ENCODE peak calls at places on chromosomes 12 and 14, in six cellular contexts. One of them, this sample, is unnamed.

GRCh38 chr14:103973354-103973753 is 31.0 kb upstream of the RD3L start:
- DNase-seq in pancreas: no peak
- DNase-seq in neural progenitor cell: no peak
- DNase-seq in GM12865: no peak
- DNase-seq in fibroblast of pulmonary artery: no peak
- DNase-seq in fibroblast of the aortic adventitia: no peak
- DNase-seq in this sample: no peak

GRCh38 chr12:15608406-15608805 is 180.8 kb downstream of the EPS8 start:
- DNase-seq in pancreas: no peak
- DNase-seq in neural progenitor cell: no peak
- DNase-seq in GM12865: no peak
- DNase-seq in fibroblast of pulmonary artery: no peak
- DNase-seq in fibroblast of the aortic adventitia: no peak
- DNase-seq in this sample: no peak

GRCh38 chr12:32322354-32322753 is 77.0 kb upstream of the FGD4 start:
- DNase-seq in pancreas: no peak
- DNase-seq in neural progenitor cell: peak; percentile 16
- DNase-seq in GM12865: no peak
- DNase-seq in fibroblast of pulmonary artery: no peak
- DNase-seq in fibroblast of the aortic adventitia: no peak
- DNase-seq in this sample: no peak

GRCh38 chr12:117408161-117408791 is 46.9 kb upstream of the NOS1 start:
- DNase-seq in pancreas: peak; percentile 85
- DNase-seq in neural progenitor cell: peak; percentile 13
- DNase-seq in GM12865: no peak
- DNase-seq in fibroblast of pulmonary artery: peak; percentile 5
- DNase-seq in fibroblast of the aortic adventitia: no peak
- DNase-seq in this sample: no peak

GRCh38 chr12:1503281-1503711 is 91.1 kb downstream of the FBXL14 start:
- DNase-seq in pancreas: no peak
- DNase-seq in neural progenitor cell: no peak
- DNase-seq in GM12865: no peak
- DNase-seq in fibroblast of pulmonary artery: no peak
- DNase-seq in fibroblast of the aortic adventitia: no peak
- DNase-seq in this sample: no peak

GRCh38 chr12:48198619-48198973 is 4.5 kb downstream of the OR10AD1 start:
- DNase-seq in pancreas: peak; percentile 40
- DNase-seq in neural progenitor cell: no peak
- DNase-seq in GM12865: peak; percentile 42
- DNase-seq in fibroblast of pulmonary artery: peak; percentile 14
- DNase-seq in fibroblast of the aortic adventitia: no peak
- DNase-seq in this sample: no peak

GRCh38 chr12:68037616-68038255 is 48.5 kb downstream of the IFNG-AS1 start:
- DNase-seq in pancreas: no peak
- DNase-seq in neural progenitor cell: no peak
- DNase-seq in GM12865: no peak
- DNase-seq in fibroblast of pulmonary artery: no peak
- DNase-seq in fibroblast of the aortic adventitia: no peak
- DNase-seq in this sample: no peak

GRCh38 chr12:56487448-56488040 is 417 bp downstream of the GLS2 start:
- DNase-seq in pancreas: peak; percentile 56
- DNase-seq in neural progenitor cell: peak; percentile 66
- DNase-seq in GM12865: peak; percentile 26
- DNase-seq in fibroblast of pulmonary artery: peak; percentile 6
- DNase-seq in fibroblast of the aortic adventitia: no peak
- DNase-seq in this sample: no peak

GRCh38 chr12:524167-524951 is 64.6 kb downstream of the B4GALNT3 start:
- DNase-seq in pancreas: no peak
- DNase-seq in neural progenitor cell: no peak
- DNase-seq in GM12865: no peak
- DNase-seq in fibroblast of pulmonary artery: no peak
- DNase-seq in fibroblast of the aortic adventitia: no peak
- DNase-seq in this sample: no peak

GRCh38 chr12:54287316-54288157 is 7.0 kb downstream of the HNRNPA1 start:
- DNase-seq in pancreas: no peak
- DNase-seq in neural progenitor cell: no peak
- DNase-seq in GM12865: no peak
- DNase-seq in fibroblast of pulmonary artery: no peak
- DNase-seq in fibroblast of the aortic adventitia: peak; percentile 30
- DNase-seq in this sample: peak; percentile 54

GRCh38 chr14:93201155-93201704 is 5.6 kb downstream of the GON7 start:
- DNase-seq in pancreas: no peak
- DNase-seq in neural progenitor cell: no peak
- DNase-seq in GM12865: no peak
- DNase-seq in fibroblast of pulmonary artery: no peak
- DNase-seq in fibroblast of the aortic adventitia: no peak
- DNase-seq in this sample: no peak

DNA sequence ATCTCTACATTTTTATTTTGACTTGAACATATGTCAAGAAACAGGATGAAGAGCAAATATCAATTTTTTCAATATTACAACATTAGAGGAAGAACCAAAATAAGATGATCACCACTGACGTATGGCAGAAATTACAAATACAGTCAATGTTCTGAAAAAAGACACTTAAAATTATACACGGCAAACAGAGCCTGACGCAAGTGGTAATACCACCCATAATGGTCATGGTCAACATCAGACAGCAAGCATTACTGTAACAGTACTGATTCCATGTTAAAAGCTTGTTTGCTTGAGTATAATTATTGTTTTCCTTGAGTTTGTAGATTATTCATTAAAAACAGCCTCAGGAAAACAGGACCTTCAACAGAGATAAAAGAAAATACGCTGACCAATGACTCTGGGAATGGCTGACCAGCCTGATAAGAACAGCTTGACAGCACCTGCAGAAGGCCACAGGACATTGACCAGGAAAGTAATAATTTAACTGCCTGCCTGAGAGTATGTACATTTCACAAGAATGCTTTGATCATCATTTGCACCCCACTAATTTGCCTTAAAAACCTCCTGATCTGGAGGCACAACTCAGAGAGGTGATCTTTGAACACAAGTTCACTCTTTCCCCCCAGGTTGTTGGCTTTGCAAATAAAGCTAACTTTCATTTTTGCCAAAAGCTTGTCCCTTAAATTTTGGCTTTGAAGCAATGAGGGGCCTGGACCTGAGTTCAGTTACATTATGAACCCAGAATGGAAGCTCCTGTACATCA is 187.3 kb downstream of the IPO8 start:
- DNase-seq in pancreas: no peak
- DNase-seq in neural progenitor cell: no peak
- DNase-seq in GM12865: no peak
- DNase-seq in fibroblast of pulmonary artery: no peak
- DNase-seq in fibroblast of the aortic adventitia: no peak
- DNase-seq in this sample: no peak
- H3K4me3 ChIP-seq in pancreas: no peak overlapping the region
- H3K4me3 ChIP-seq in neural progenitor cell: no peak overlapping the region
- H3K4me3 ChIP-seq in GM12865: no peak overlapping the region
- H3K4me3 ChIP-seq in fibroblast of pulmonary artery: no peak overlapping the region
- H3K4me3 ChIP-seq in fibroblast of the aortic adventitia: no peak overlapping the region
- H3K4me3 ChIP-seq in this sample: no peak overlapping the region

GRCh38 chr12:51008329-51008728 is 17.9 kb downstream of the SLC11A2 start:
- DNase-seq in pancreas: no peak
- DNase-seq in neural progenitor cell: no peak
- DNase-seq in GM12865: no peak
- DNase-seq in fibroblast of pulmonary artery: no peak
- DNase-seq in fibroblast of the aortic adventitia: no peak
- DNase-seq in this sample: no peak
- H3K4me3 ChIP-seq in pancreas: no peak overlapping the region
- H3K4me3 ChIP-seq in neural progenitor cell: no peak overlapping the region
- H3K4me3 ChIP-seq in GM12865: no peak overlapping the region
- H3K4me3 ChIP-seq in fibroblast of pulmonary artery: no peak overlapping the region
- H3K4me3 ChIP-seq in fibroblast of the aortic adventitia: no peak overlapping the region
- H3K4me3 ChIP-seq in this sample: no peak overlapping the region

DNA sequence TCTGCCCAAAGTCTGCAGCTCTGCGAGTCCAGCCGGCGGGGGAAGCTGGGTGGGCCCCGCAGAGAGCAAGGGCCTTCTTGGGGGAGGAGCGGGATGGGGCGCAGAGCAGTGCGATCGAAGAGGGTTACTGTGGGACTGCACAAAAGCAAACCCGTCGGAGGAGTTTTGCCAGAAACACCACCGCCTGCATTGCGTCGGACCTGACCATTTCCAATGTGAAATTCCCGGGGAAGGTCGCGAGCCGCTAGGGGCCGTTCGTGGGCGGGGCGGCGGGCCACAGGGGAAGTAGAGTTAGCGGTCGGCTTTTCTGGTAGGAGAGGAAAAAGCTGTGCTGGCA is 340 bp upstream of the KCNA1 start:
- DNase-seq in pancreas: no peak
- DNase-seq in neural progenitor cell: peak; percentile 58
- DNase-seq in GM12865: no peak
- DNase-seq in fibroblast of pulmonary artery: no peak
- DNase-seq in fibroblast of the aortic adventitia: no peak
- DNase-seq in this sample: no peak
- H3K4me3 ChIP-seq in pancreas: peak overlapping the region; percentile 43
- H3K4me3 ChIP-seq in neural progenitor cell: peak overlapping the region; percentile 62
- H3K4me3 ChIP-seq in GM12865: peak overlapping the region; percentile 49
- H3K4me3 ChIP-seq in fibroblast of pulmonary artery: no peak overlapping the region
- H3K4me3 ChIP-seq in fibroblast of the aortic adventitia: no peak overlapping the region
- H3K4me3 ChIP-seq in this sample: no peak overlapping the region

GRCh38 chr12:123667771-123668170 is 3.1 kb upstream of the TCTN2 start:
- DNase-seq in pancreas: no peak
- DNase-seq in neural progenitor cell: no peak
- DNase-seq in GM12865: no peak
- DNase-seq in fibroblast of pulmonary artery: no peak
- DNase-seq in fibroblast of the aortic adventitia: no peak
- DNase-seq in this sample: no peak

GRCh38 chr12:123675436-123675835 is 4.5 kb downstream of the TCTN2 start:
- DNase-seq in pancreas: no peak
- DNase-seq in neural progenitor cell: no peak
- DNase-seq in GM12865: no peak
- DNase-seq in fibroblast of pulmonary artery: no peak
- DNase-seq in fibroblast of the aortic adventitia: no peak
- DNase-seq in this sample: no peak

GRCh38 chr12:123670882-123671728 is at the start of gene TCTN2:
- DNase-seq in pancreas: peak; percentile 92
- DNase-seq in neural progenitor cell: peak; percentile 97
- DNase-seq in GM12865: peak; percentile 95
- DNase-seq in fibroblast of pulmonary artery: peak; percentile 90
- DNase-seq in fibroblast of the aortic adventitia: peak; percentile 89
- DNase-seq in this sample: peak; percentile 96

GRCh38 chr12:123671876-123672275 is 963 bp downstream of the TCTN2 start:
- DNase-seq in pancreas: no peak
- DNase-seq in neural progenitor cell: peak; percentile 5
- DNase-seq in GM12865: no peak
- DNase-seq in fibroblast of pulmonary artery: no peak
- DNase-seq in fibroblast of the aortic adventitia: peak; percentile 22
- DNase-seq in this sample: no peak
- H3K4me3 ChIP-seq in pancreas: peak overlapping the region; percentile 86
- H3K4me3 ChIP-seq in neural progenitor cell: peak overlapping the region; percentile 92
- H3K4me3 ChIP-seq in GM12865: no peak overlapping the region
- H3K4me3 ChIP-seq in fibroblast of pulmonary artery: peak overlapping the region; percentile 66
- H3K4me3 ChIP-seq in fibroblast of the aortic adventitia: peak overlapping the region; percentile 89
- H3K4me3 ChIP-seq in this sample: no peak overlapping the region

DNA sequence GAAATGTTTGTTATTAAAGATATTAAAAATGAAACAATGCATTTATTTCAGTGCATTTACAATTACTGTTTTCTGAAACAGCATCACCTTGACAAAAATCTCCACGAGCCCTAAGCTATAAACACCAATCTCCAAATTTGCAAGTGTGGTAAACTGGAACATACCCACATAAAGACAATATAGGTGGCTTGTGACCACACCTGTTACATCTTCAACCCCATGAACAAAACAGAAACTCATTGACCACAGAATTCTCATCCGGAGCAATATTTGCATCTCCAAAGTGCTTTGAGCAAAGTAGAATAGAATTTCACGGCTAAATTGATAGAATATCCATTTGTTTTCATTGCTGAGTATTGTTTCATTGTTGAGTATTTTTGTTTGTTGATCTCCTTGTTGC is 375.2 kb upstream of the FLRT2 start:
- DNase-seq in pancreas: no peak
- DNase-seq in neural progenitor cell: no peak
- DNase-seq in GM12865: peak; percentile 1
- DNase-seq in fibroblast of pulmonary artery: no peak
- DNase-seq in fibroblast of the aortic adventitia: no peak
- DNase-seq in this sample: no peak
- H3K4me3 ChIP-seq in pancreas: no peak overlapping the region
- H3K4me3 ChIP-seq in neural progenitor cell: no peak overlapping the region
- H3K4me3 ChIP-seq in GM12865: no peak overlapping the region
- H3K4me3 ChIP-seq in fibroblast of pulmonary artery: no peak overlapping the region
- H3K4me3 ChIP-seq in fibroblast of the aortic adventitia: no peak overlapping the region
- H3K4me3 ChIP-seq in this sample: no peak overlapping the region

DNA sequence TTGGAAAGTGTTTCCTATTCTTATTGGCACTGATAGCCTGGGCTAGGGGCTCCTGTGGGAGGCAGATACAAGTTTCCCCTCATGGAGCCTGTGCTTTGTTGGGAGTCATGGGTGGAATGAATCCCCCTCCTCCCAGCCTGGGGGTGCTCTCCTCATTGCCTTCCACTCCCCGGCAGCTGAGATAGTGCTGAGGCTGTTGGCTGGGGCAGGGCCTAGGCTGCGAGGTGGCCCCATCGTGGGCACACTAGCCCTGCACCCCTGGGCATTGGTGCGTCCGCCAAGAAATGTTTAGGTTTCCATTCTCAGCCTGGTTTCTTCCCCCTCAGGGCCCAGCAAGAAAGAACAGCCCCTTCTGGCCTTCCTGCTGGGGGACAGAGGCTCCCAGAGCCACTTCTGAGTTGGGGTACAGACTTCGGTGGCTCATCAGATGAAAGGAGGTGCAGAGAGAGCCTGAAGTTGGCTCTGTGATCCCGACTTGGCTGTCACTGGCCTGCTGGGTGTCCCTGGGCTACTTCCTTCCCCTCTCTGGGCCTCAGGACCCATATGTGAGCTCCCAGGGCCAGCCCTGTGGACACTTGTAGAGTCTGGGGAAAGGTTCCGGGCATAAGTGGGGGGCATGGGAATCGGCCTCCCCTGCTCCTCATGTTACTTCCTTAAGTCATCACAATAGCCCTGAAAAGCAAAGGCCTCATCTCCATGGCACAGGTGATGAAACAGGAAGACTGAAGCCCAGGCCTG is 2.7 kb upstream of the ARL6IP4 start:
- DNase-seq in pancreas: no peak
- DNase-seq in neural progenitor cell: no peak
- DNase-seq in GM12865: no peak
- DNase-seq in fibroblast of pulmonary artery: no peak
- DNase-seq in fibroblast of the aortic adventitia: no peak
- DNase-seq in this sample: no peak
- H3K4me3 ChIP-seq in pancreas: no peak overlapping the region
- H3K4me3 ChIP-seq in neural progenitor cell: no peak overlapping the region
- H3K4me3 ChIP-seq in GM12865: no peak overlapping the region
- H3K4me3 ChIP-seq in fibroblast of pulmonary artery: no peak overlapping the region
- H3K4me3 ChIP-seq in fibroblast of the aortic adventitia: no peak overlapping the region
- H3K4me3 ChIP-seq in this sample: no peak overlapping the region

GRCh38 chr12:124388679-124389536 is 94.0 kb downstream of the RFLNA start:
- DNase-seq in pancreas: peak; percentile 91
- DNase-seq in neural progenitor cell: peak; percentile 92
- DNase-seq in GM12865: peak; percentile 31
- DNase-seq in fibroblast of pulmonary artery: peak; percentile 90
- DNase-seq in fibroblast of the aortic adventitia: peak; percentile 86
- DNase-seq in this sample: no peak
- H3K4me3 ChIP-seq in pancreas: peak overlapping the region; percentile 70
- H3K4me3 ChIP-seq in neural progenitor cell: peak overlapping the region; percentile 48
- H3K4me3 ChIP-seq in GM12865: no peak overlapping the region
- H3K4me3 ChIP-seq in fibroblast of pulmonary artery: peak overlapping the region; percentile 66
- H3K4me3 ChIP-seq in fibroblast of the aortic adventitia: peak overlapping the region; percentile 89
- H3K4me3 ChIP-seq in this sample: no peak overlapping the region